ENCODE peak calls at places on chromosomes 1 and 21, in nine cellular contexts. I is left cardiac atrium; C is GM12864; P is NCI-H345; D is heart left ventricle; M is stimulated activated CD8-positive, alpha-beta memory T cell treated with anti-CD3 and anti-CD28 coated beads, Interleukin-15, amount 100 ng/mL, for 4 hours; X is iris pigment epithelial cell; W is T-helper 1 cell; G is A549. L is an unnamed sample.

GRCh38 chr1:50977575-50978143 is 7.6 kb downstream of the CDKN2C start:
- DNase-seq in D (peak; percentile 79), G (no peak), I (peak; percentile 76), M (no peak), P (peak; percentile 67), W (peak; percentile 24), X (peak; percentile 34), C (no peak), L (peak; percentile 36)

GRCh38 chr1:17984510-17985085 is 123.0 kb upstream of the IGSF21 start:
- DNase-seq in P (peak; percentile 10), M (no peak), I (no peak), C (peak; percentile 7), W (no peak), G (peak; percentile 13), D (no peak), X (no peak), L (no peak)

GRCh38 chr1:15101112-15101760 is 52.3 kb upstream of the TMEM51 start:
- DNase-seq in P (no peak), G (no peak), D (no peak), X (no peak), I (no peak), C (no peak), W (no peak), M (no peak), L (no peak)

GRCh38 chr1:202938287-202938925 is 11.4 kb upstream of the KLHL12 start:
- DNase-seq in G (no peak), D (no peak), M (no peak), I (no peak), P (no peak), W (no peak), C (no peak), X (no peak), L (no peak)

GRCh38 chr1:227940791-227941241 is 6.9 kb downstream of the WNT9A start:
- DNase-seq in G (no peak), D (peak; percentile 7), W (no peak), I (no peak), P (no peak), X (no peak), M (no peak), C (no peak), L (no peak)

GRCh38 chr1:79295967-79296366 is 289.4 kb upstream of the ADGRL4 start:
- DNase-seq in M (no peak), G (no peak), C (no peak), D (no peak), X (peak; percentile 0), P (no peak), W (no peak), I (no peak), L (no peak)

GRCh38 chr1:231626951-231627614 is 493 bp downstream of the DISC1 start:
- DNase-seq in D (peak; percentile 85), P (peak; percentile 73), X (peak; percentile 37), I (peak; percentile 82), M (no peak), G (peak; percentile 39), W (peak; percentile 28), C (no peak), L (peak; percentile 39)

GRCh38 chr1:30680879-30681278 is 42.5 kb downstream of the MATN1 start:
- DNase-seq in X (no peak), D (no peak), C (no peak), I (no peak), G (no peak), W (no peak), P (no peak), M (no peak), L (no peak)

GRCh38 chr1:11918779-11919519 is 7.3 kb downstream of the KIAA2013 start:
- DNase-seq in I (peak; percentile 81), C (no peak), D (peak; percentile 79), W (no peak), P (no peak), G (no peak), X (peak; percentile 93), M (no peak), L (peak; percentile 88)

GRCh38 chr1:187001198-187001904 is 172.6 kb downstream of the PLA2G4A start:
- DNase-seq in P (no peak), X (peak; percentile 95), D (no peak), C (no peak), G (no peak), W (no peak), M (no peak), I (no peak), L (peak; percentile 69)

GRCh38 chr1:161019767-161020572 is 982 bp downstream of the F11R start:
- DNase-seq in I (no peak), W (no peak), G (no peak), C (no peak), X (no peak), D (peak; percentile 44), P (peak; percentile 74), M (no peak), L (no peak)

GRCh38 chr1:56516539-56517252 is 62.7 kb downstream of the PLPP3 start:
- DNase-seq in C (peak; percentile 70), X (peak; percentile 55), W (no peak), D (no peak), G (no peak), M (no peak), P (peak; percentile 49), I (no peak), L (peak; percentile 63)

GRCh38 chr21:44844256-44844655 is 26.4 kb upstream of the SUMO3 start:
- DNase-seq in D (no peak), P (no peak), W (no peak), G (no peak), X (no peak), M (no peak), I (no peak), C (no peak), L (no peak)

GRCh38 chr21:38798481-38798882 is 7.2 kb upstream of the ETS2 start:
- DNase-seq in M (no peak), P (peak; percentile 81), C (no peak), W (no peak), I (peak; percentile 38), G (peak; percentile 69), D (no peak), X (peak; percentile 74), L (peak; percentile 70)

GRCh38 chr1:8018492-8019228 is 7.4 kb downstream of the ERRFI1 start:
- DNase-seq in X (peak; percentile 42), M (no peak), D (no peak), C (no peak), W (no peak), P (no peak), G (no peak), I (no peak), L (peak; percentile 42)